ENCODE peak calls at places on chromosome 10, in seven cellular contexts. T, O, B, Z, Y, N and X are unnamed samples.

GRCh38 chr10:54594289-54594688 is 206.7 kb downstream of the PCDH15 start:
- DNase-seq in Y (no peak), T (no peak), N (no peak), Z (no peak), B (no peak), O (no peak), X (no peak)

GRCh38 chr10:58919927-58920654 is 256.4 kb upstream of the PHYHIPL start:
- DNase-seq in T (peak; percentile 54), Z (peak; percentile 41), O (peak; percentile 70), Y (peak; percentile 52), N (no peak), B (no peak), X (no peak)

GRCh38 chr10:44352316-44353127 is 32.4 kb downstream of the CXCL12 start:
- DNase-seq in T (peak; percentile 80), Y (peak; percentile 57), B (no peak), Z (no peak), N (no peak), O (peak; percentile 84), X (no peak)

GRCh38 chr10:5466451-5466996 is 32.8 kb downstream of the CALML5 start:
- DNase-seq in B (no peak), T (peak; percentile 82), Z (peak; percentile 66), Y (peak; percentile 73), N (peak; percentile 71), O (peak; percentile 98), X (peak; percentile 89)

GRCh38 chr10:124849111-124849773 is 47.6 kb downstream of the ABRAXAS2 start:
- DNase-seq in T (no peak), Y (no peak), O (no peak), N (no peak), B (no peak), Z (no peak), X (no peak)

GRCh38 chr10:6592080-6592479 is 12.0 kb upstream of the PRKCQ start:
- DNase-seq in Z (no peak), Y (no peak), T (no peak), B (no peak), N (no peak), O (no peak), X (no peak)

GRCh38 chr10:121167534-121168243 is 316.5 kb downstream of the WDR11 start:
- DNase-seq in Z (peak; percentile 45), Y (no peak), O (no peak), B (no peak), T (no peak), N (no peak), X (no peak)

GRCh38 chr10:50846753-50847152 is 38.7 kb downstream of the A1CF start:
- DNase-seq in Y (no peak), N (no peak), O (peak; percentile 32), B (no peak), Z (no peak), T (peak; percentile 6), X (no peak)

GRCh38 chr10:112958275-112958995 is 8.4 kb downstream of the TCF7L2 start:
- DNase-seq in B (no peak), N (no peak), T (peak; percentile 97), O (peak; percentile 83), Z (peak; percentile 44), Y (peak; percentile 91), X (no peak)

GRCh38 chr10:113753020-113753692 is 1.7 kb downstream of the PLEKHS1 start:
- DNase-seq in N (no peak), Y (no peak), Z (no peak), T (peak; percentile 6), O (no peak), B (no peak), X (no peak)

GRCh38 chr10:14945097-14945496 is 8.8 kb downstream of the DCLRE1C start:
- DNase-seq in Y (no peak), B (no peak), N (no peak), O (no peak), Z (no peak), T (peak; percentile 6), X (no peak)

GRCh38 chr10:88042162-88043100 is 179.0 kb downstream of the PTEN start:
- DNase-seq in B (no peak), N (no peak), Z (peak; percentile 63), O (peak; percentile 53), Y (peak; percentile 70), T (peak; percentile 78), X (peak; percentile 36)

GRCh38 chr10:102775973-102776669 is 32.4 kb downstream of the WBP1L start:
- DNase-seq in O (peak; percentile 82), Z (peak; percentile 46), T (peak; percentile 91), N (no peak), B (no peak), Y (peak; percentile 97), X (peak; percentile 43)

GRCh38 chr10:111600772-111601171 is 523.9 kb downstream of the ADRA2A start:
- DNase-seq in B (no peak), N (no peak), Z (no peak), O (peak; percentile 1), Y (no peak), T (no peak), X (peak; percentile 46)

GRCh38 chr10:11587860-11588259 is 23.6 kb downstream of the USP6NL start:
- DNase-seq in O (peak; percentile 62), Z (peak; percentile 92), N (no peak), T (no peak), B (no peak), Y (no peak), X (no peak)

GRCh38 chr10:85544956-85545355 is 821.6 kb downstream of the GRID1 start:
- DNase-seq in N (no peak), Z (peak; percentile 18), B (no peak), T (no peak), Y (peak; percentile 91), O (peak; percentile 38), X (no peak)

GRCh38 chr10:97131702-97132101 is 54.1 kb downstream of the SLIT1 start:
- DNase-seq in O (no peak), N (no peak), T (no peak), B (no peak), Z (no peak), Y (no peak), X (no peak)

GRCh38 chr10:31147220-31147608 is 115.5 kb upstream of the ZNF438 start:
- DNase-seq in B (no peak), Z (no peak), O (no peak), T (peak; percentile 89), Y (peak; percentile 79), N (no peak), X (no peak)

GRCh38 chr10:102675151-102675886 is 31.0 kb downstream of the TRIM8 start:
- DNase-seq in T (no peak), Y (peak; percentile 57), Z (no peak), O (no peak), N (no peak), B (no peak), X (peak; percentile 38)

GRCh38 chr10:122850705-122851640 is 5.3 kb upstream of the CUZD1 start:
- DNase-seq in Y (peak; percentile 54), B (no peak), O (peak; percentile 40), Z (no peak), T (peak; percentile 64), N (no peak), X (no peak)

GRCh38 chr10:3467052-3467906 is 294.7 kb upstream of the PITRM1 start:
- DNase-seq in T (peak; percentile 93), N (no peak), Y (peak; percentile 99), B (no peak), Z (peak; percentile 99), O (peak; percentile 87), X (peak; percentile 79)

GRCh38 chr10:24484771-24485170 is 238.9 kb downstream of the ARHGAP21 start:
- DNase-seq in T (no peak), Z (no peak), N (no peak), O (no peak), B (no peak), Y (no peak), X (no peak)

GRCh38 chr10:88156341-88156740 is 292.9 kb downstream of the PTEN start:
- DNase-seq in B (no peak), Z (peak; percentile 10), T (peak; percentile 92), Y (peak; percentile 83), N (no peak), O (no peak), X (no peak)

GRCh38 chr10:10460452-10460851 is 557.2 kb upstream of the CELF2 start:
- DNase-seq in T (no peak), B (no peak), Y (peak; percentile 71), N (no peak), O (no peak), Z (no peak), X (no peak)
- H2BK5ac ChIP-seq in T (no peak overlapping the region), B (no peak overlapping the region), Y (no peak overlapping the region), N (no peak overlapping the region), O (no peak overlapping the region), Z (no peak overlapping the region), X (no peak overlapping the region)

DNA sequence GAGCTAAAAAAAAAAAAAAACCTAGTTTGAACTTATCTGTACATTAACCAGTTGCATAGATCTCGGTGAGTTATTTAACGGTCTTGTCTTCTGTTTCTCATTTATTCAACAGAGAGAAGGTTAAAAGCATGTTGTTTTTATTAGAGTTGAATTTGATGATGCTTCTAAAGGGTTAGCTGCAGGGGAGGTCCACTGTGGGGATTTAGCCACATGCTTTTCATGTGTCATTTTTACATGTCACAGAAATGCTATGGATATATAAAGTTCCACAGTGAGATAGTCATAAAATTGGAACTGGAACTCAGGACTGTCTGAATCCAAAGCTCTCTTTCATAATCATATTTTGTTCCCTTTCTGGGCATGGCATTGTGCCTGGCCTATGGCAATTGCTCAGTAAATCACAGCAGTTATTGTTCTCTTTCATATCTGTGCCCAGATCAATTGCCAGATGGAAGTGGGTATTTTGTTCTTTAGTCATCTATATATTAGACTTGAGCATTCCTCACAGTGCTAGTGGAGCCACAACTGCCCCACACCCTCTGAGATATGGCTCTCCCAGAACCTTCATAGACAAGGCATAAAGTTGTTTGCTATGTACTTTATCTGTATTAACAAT is 578.8 kb downstream of the NRG3 start:
- DNase-seq in Z (no peak), Y (no peak), O (no peak), T (no peak), B (no peak), N (no peak), X (no peak)
- H2BK5ac ChIP-seq in Z (no peak overlapping the region), Y (no peak overlapping the region), O (no peak overlapping the region), T (no peak overlapping the region), B (no peak overlapping the region), N (no peak overlapping the region), X (no peak overlapping the region)

GRCh38 chr10:22978287-22978686 is 50.4 kb downstream of the ARMC3 start:
- DNase-seq in O (peak; percentile 22), N (no peak), Y (peak; percentile 8), T (no peak), B (no peak), Z (no peak), X (no peak)
- H2BK5ac ChIP-seq in O (no peak overlapping the region), N (no peak overlapping the region), Y (no peak overlapping the region), T (no peak overlapping the region), B (no peak overlapping the region), Z (no peak overlapping the region), X (no peak overlapping the region)

DNA sequence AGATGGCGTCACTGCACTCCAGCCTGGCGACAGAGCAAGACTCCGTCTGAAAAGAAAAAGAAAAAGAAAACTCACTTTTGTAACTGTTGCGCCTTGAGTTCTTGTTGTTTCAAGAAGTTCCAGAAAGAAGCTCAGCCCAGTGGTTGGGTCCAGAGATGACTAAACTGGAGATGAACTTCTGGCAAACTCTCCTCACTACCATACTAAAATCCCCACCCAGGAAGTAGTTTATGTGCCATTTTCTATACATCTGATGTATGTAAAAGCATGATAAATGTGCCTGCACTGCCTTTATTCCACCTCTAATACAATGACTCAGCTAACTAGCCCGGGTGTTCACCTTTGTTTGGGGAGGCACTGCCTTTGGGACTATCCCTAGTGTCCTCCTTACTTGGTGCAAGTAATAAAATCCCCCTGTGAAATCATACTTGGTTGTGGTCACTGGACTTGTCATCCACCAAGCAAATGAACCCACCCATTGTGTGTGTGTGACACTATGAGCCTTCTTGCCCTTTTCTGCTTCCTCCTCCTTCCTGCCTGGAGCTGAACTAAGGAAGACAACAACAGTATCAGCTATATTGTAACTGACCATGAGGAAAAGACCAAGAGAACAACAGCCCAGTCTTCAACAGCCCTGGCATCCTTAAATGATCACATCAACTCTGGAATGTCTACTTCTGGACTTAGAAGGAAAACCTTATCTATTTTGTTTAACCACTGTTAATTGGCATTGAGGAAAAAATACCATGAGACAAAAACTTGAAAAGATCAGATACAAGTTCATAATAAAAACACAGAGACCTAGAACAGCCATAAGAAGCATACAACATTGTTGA is 33.6 kb downstream of the JMJD1C start:
- DNase-seq in O (no peak), Z (no peak), T (peak; percentile 14), N (no peak), Y (peak; percentile 46), B (no peak), X (no peak)
- H2BK5ac ChIP-seq in O (no peak overlapping the region), Z (no peak overlapping the region), T (peak overlapping the region; percentile 5), N (no peak overlapping the region), Y (no peak overlapping the region), B (no peak overlapping the region), X (no peak overlapping the region)